ENCODE peak calls at places on chromosomes 7 and 10, in eight cellular contexts. R, X, F, U, H, I, B and A are unnamed samples.

GRCh38 chr7:27960415-27960814 is 220.2 kb downstream of the JAZF1 start:
- DNase-seq in H (no peak), I (no peak), F (no peak), R (no peak), B (no peak), U (no peak), X (no peak), A (no peak)

GRCh38 chr7:114148779-114149178 is 230.0 kb upstream of the PPP1R3A start:
- DNase-seq in B (no peak), X (no peak), R (no peak), I (no peak), F (no peak), H (no peak), U (no peak), A (no peak)

GRCh38 chr7:127957886-127958285 is 73.4 kb downstream of the LRRC4 start:
- DNase-seq in B (no peak), I (no peak), U (no peak), F (no peak), H (no peak), X (no peak), R (no peak), A (no peak)

GRCh38 chr10:106557951-106558733 is 606.4 kb downstream of the SORCS1 start:
- DNase-seq in I (no peak), R (no peak), U (no peak), F (no peak), X (no peak), B (no peak), H (no peak), A (no peak)

GRCh38 chr10:26859241-26860025 is 1.3 kb downstream of the ABI1 start:
- DNase-seq in H (no peak), I (peak), B (peak), U (no peak), X (no peak), F (no peak), R (no peak), A (no peak)

GRCh38 chr7:128959296-128959695 is 21.6 kb downstream of the IRF5 start:
- DNase-seq in X (no peak), B (no peak), R (no peak), U (no peak), I (no peak), H (no peak), F (no peak), A (no peak)

GRCh38 chr10:17179002-17179401 is 22.5 kb downstream of the TRDMT1 start:
- DNase-seq in H (no peak), U (no peak), R (peak), F (no peak), B (no peak), I (no peak), X (no peak), A (no peak)

GRCh38 chr10:16381083-16381482 is 55.7 kb upstream of the PTER start:
- DNase-seq in R (no peak), U (no peak), F (no peak), H (no peak), X (no peak), I (peak), B (no peak), A (peak)

GRCh38 chr10:16681525-16681924 is 135.7 kb downstream of the RSU1 start:
- DNase-seq in R (no peak), U (no peak), F (no peak), H (no peak), B (no peak), I (no peak), X (no peak), A (no peak)

GRCh38 chr10:86244296-86244695 is 122.3 kb downstream of the GRID1 start:
- DNase-seq in X (no peak), F (no peak), H (no peak), U (no peak), R (no peak), I (no peak), B (no peak), A (no peak)

GRCh38 chr7:69597278-69598076 is 798 bp upstream of the AUTS2 start:
- DNase-seq in X (peak), B (peak), H (peak), F (peak), I (peak), U (no peak), R (peak), A (no peak)

GRCh38 chr10:35453855-35454532 is 117.7 kb downstream of the CCNY start:
- DNase-seq in F (no peak), B (no peak), I (no peak), H (no peak), R (peak), X (peak), U (no peak), A (peak)

GRCh38 chr7:51040777-51041176 is 258.1 kb upstream of the GRB10 start:
- DNase-seq in H (no peak), F (no peak), R (no peak), X (no peak), U (no peak), I (no peak), B (no peak), A (no peak)

GRCh38 chr7:2553108-2553507 is 2.2 kb downstream of the BRAT1 start:
- DNase-seq in B (no peak), F (no peak), U (no peak), R (no peak), H (no peak), I (no peak), X (no peak), A (no peak)

GRCh38 chr10:22334414-22335203 is 10.7 kb upstream of the SPAG6 start:
- DNase-seq in U (no peak), X (no peak), I (peak), H (peak), B (peak), R (peak), F (no peak), A (no peak)

GRCh38 chr10:77498210-77498609 is 139.4 kb downstream of the KCNMA1 start:
- DNase-seq in B (no peak), H (no peak), R (no peak), I (no peak), U (no peak), X (peak), F (no peak), A (no peak)

GRCh38 chr10:78844956-78845355 is 223.8 kb upstream of the ZMIZ1 start:
- DNase-seq in I (no peak), B (no peak), R (no peak), H (no peak), U (no peak), F (no peak), X (no peak), A (no peak)

GRCh38 chr7:13151982-13152381 is 464.5 kb downstream of the ARL4A start:
- DNase-seq in I (no peak), H (no peak), X (no peak), B (no peak), U (no peak), R (no peak), F (no peak), A (no peak)

GRCh38 chr10:16401416-16401815 is 35.4 kb upstream of the PTER start:
- DNase-seq in H (no peak), B (no peak), I (no peak), F (no peak), R (no peak), X (no peak), U (no peak), A (no peak)

GRCh38 chr10:84138478-84139125 is 707 bp upstream of the GHITM start:
- DNase-seq in R (peak), B (no peak), H (peak), U (no peak), X (no peak), F (no peak), I (peak), A (no peak)

GRCh38 chr7:37093257-37093656 is 355.4 kb downstream of the ELMO1 start:
- DNase-seq in U (no peak), H (no peak), F (no peak), R (no peak), I (no peak), B (no peak), X (no peak), A (no peak)

GRCh38 chr10:10320981-10321380 is 696.7 kb upstream of the CELF2 start:
- DNase-seq in F (no peak), H (no peak), B (no peak), X (no peak), U (no peak), R (no peak), I (no peak), A (peak)

GRCh38 chr7:126700807-126701604 is 551.7 kb downstream of the GRM8 start:
- DNase-seq in I (peak), F (no peak), X (no peak), U (peak), B (peak), H (no peak), R (no peak), A (peak)

GRCh38 chr7:27185013-27185707 is at the start of gene HOXA11:
- DNase-seq in B (no peak), U (peak), X (peak), H (peak), I (peak), F (no peak), R (no peak), A (peak)

GRCh38 chr10:35413985-35414861 is 77.9 kb downstream of the CCNY start:
- DNase-seq in U (no peak), H (no peak), I (peak), F (no peak), X (no peak), B (no peak), R (no peak), A (no peak)

GRCh38 chr10:132630666-132631347 is 93.2 kb downstream of the INPP5A start:
- DNase-seq in X (peak), B (no peak), U (peak), F (peak), R (peak), I (no peak), H (peak), A (no peak)

GRCh38 chr7:106056513-106057203 is 55.5 kb downstream of the SYPL1 start:
- DNase-seq in U (no peak), H (peak), F (peak), I (peak), B (peak), X (peak), R (peak), A (peak)

GRCh38 chr7:100578246-100579183 is 4.8 kb upstream of the SAP25 start:
- DNase-seq in H (no peak), B (no peak), I (no peak), X (no peak), U (no peak), R (no peak), F (no peak), A (no peak)

GRCh38 chr7:115297651-115298050 is 375.8 kb downstream of the MDFIC start:
- DNase-seq in R (no peak), B (no peak), H (no peak), X (no peak), U (no peak), I (peak), F (no peak), A (peak)

GRCh38 chr7:30403477-30403876 is 75.1 kb downstream of the NOD1 start:
- DNase-seq in I (no peak), R (no peak), F (no peak), B (no peak), H (peak), U (peak), X (no peak), A (peak)

GRCh38 chr10:78890506-78890905 is 178.3 kb upstream of the ZMIZ1 start:
- DNase-seq in I (no peak), U (peak), X (no peak), R (no peak), H (peak), B (no peak), F (peak), A (no peak)

GRCh38 chr10:103512591-103513382 is 19.3 kb downstream of the NEURL1 start:
- DNase-seq in U (no peak), I (peak), X (no peak), B (no peak), R (no peak), F (no peak), H (peak), A (no peak)

GRCh38 chr7:102063736-102064135 is 222.9 kb upstream of the SH2B2 start:
- DNase-seq in X (no peak), B (peak), H (peak), U (peak), I (peak), F (no peak), R (no peak), A (peak)

GRCh38 chr7:22219036-22219435 is 137.9 kb downstream of the RAPGEF5 start:
- DNase-seq in B (no peak), R (no peak), U (no peak), I (no peak), X (no peak), F (no peak), H (no peak), A (no peak)

GRCh38 chr7:117217636-117218035 is 105.2 kb downstream of the WNT2 start:
- DNase-seq in F (no peak), I (no peak), X (no peak), U (no peak), R (no peak), B (no peak), H (no peak), A (no peak)

GRCh38 chr10:112812571-112812970 is 137.5 kb upstream of the TCF7L2 start:
- DNase-seq in U (no peak), X (peak), H (no peak), B (no peak), F (no peak), R (no peak), I (no peak), A (no peak)

GRCh38 chr7:112021348-112022044 is 184.7 kb downstream of the DOCK4 start:
- DNase-seq in H (no peak), I (no peak), B (no peak), U (no peak), X (no peak), F (no peak), R (no peak), A (no peak)

GRCh38 chr7:124033093-124033806 is 383 bp upstream of the TMEM229A start:
- DNase-seq in H (no peak), X (no peak), I (peak), R (peak), F (peak), B (peak), U (no peak), A (no peak)

GRCh38 chr7:102280521-102280920 is 6.1 kb upstream of the SH2B2 start:
- DNase-seq in F (no peak), I (no peak), B (no peak), X (no peak), R (no peak), H (no peak), U (no peak), A (no peak)

DNA sequence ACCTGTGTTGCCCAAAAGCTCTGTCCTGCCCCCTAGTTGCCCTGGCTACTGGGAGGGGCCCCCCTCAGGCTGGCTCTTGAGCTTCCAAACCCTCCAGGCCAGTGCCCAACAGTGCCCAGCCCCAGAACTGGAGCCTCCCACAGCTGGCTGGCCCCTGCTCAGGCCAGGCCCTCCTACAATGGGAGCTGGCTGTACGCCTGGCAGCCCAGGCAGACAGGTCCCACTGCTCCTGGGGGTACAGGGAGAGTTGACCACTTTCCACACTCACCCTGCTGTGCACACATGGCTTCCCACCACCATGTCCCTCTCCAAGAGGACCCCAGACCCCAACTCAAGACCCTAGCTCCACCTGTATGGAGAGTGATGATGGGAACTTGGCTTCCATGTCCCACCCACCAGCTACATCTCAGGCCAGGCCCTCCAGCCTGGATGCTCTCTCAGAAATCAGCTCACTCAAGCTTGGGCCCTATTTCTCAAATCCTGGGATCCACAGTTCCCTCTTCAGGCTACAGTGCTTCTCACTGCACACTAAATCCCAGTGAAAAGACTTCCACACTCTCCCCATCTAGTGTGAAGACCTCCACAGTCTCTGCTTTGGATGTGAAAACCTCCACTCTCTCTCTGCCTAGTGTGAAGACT is 92.6 kb downstream of the OAT start:
- DNase-seq in F (no peak), H (no peak), I (no peak), X (peak), R (no peak), U (no peak), B (no peak), A (no peak)
- H3K27ac ChIP-seq in F (no peak), H (no peak), I (no peak), X (no peak), R (no peak), U (no peak), B (no peak), A (no peak)

GRCh38 chr7:84191261-84191660 is 3.3 kb downstream of the SEMA3A start:
- DNase-seq in B (no peak), R (no peak), X (no peak), U (no peak), I (no peak), H (no peak), F (no peak), A (no peak)
- TF ChIP-seq CTCF in B (no peak), R (no peak), X (no peak), U (no peak), I (no peak), H (no peak), F (no peak), A (no peak)

DNA sequence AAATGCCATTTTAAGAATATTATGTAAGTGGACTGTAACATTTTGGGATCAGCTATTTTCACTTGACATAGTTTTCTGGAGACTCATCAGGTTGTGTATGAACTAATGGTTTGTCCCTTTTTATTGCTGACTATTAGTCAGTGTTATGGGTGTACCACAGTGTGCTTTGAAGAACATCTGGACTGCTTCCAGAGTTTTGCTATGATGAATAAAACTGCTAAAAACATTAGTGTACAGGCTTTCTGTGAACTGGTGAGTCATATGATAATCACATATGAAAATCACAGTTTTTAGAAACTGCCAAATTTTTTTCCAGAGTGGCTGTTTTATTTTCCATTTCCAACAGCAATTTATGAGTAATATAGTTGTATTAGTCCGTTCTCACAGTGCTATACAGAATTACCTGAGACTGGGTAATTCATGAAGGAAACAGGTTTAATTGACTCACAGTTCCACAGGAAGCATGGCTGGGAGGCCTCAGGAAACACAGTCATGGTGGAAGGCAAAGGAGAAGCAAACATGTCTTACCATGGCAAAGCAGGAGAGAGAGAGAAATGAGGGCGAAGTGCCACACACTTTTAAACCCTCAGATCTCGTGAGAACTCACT is 281.2 kb upstream of the VSTM2A start:
- DNase-seq in B (no peak), F (no peak), R (no peak), X (no peak), I (no peak), H (no peak), U (no peak), A (peak)
- H3K27ac ChIP-seq in B (no peak), F (no peak), R (no peak), X (no peak), I (no peak), H (no peak), U (peak), A (no peak)

GRCh38 chr10:81873231-81873931 is 1.6 kb upstream of the NRG3 start:
- DNase-seq in H (no peak), I (no peak), R (no peak), U (no peak), B (no peak), F (no peak), X (no peak), A (no peak)

GRCh38 chr10:81872206-81872605 is 2.8 kb upstream of the NRG3 start:
- DNase-seq in F (no peak), X (no peak), R (no peak), I (peak), H (no peak), U (no peak), B (no peak), A (no peak)

GRCh38 chr10:81874878-81875679 is at the start of gene NRG3:
- DNase-seq in H (no peak), R (no peak), I (no peak), F (no peak), X (no peak), B (peak), U (no peak), A (no peak)

GRCh38 chr10:81875680-81876252 is 772 bp downstream of the NRG3 start:
- DNase-seq in I (peak), U (no peak), H (no peak), X (no peak), B (no peak), F (no peak), R (no peak), A (no peak)

GRCh38 chr10:81873932-81874816 is 820 bp upstream of the NRG3 start:
- DNase-seq in U (no peak), R (no peak), H (peak), X (peak), B (peak), F (peak), I (peak), A (no peak)
- TF ChIP-seq CTCF in U (no peak), R (no peak), H (no peak), X (no peak), B (peak), F (no peak), I (no peak), A (no peak)

DNA sequence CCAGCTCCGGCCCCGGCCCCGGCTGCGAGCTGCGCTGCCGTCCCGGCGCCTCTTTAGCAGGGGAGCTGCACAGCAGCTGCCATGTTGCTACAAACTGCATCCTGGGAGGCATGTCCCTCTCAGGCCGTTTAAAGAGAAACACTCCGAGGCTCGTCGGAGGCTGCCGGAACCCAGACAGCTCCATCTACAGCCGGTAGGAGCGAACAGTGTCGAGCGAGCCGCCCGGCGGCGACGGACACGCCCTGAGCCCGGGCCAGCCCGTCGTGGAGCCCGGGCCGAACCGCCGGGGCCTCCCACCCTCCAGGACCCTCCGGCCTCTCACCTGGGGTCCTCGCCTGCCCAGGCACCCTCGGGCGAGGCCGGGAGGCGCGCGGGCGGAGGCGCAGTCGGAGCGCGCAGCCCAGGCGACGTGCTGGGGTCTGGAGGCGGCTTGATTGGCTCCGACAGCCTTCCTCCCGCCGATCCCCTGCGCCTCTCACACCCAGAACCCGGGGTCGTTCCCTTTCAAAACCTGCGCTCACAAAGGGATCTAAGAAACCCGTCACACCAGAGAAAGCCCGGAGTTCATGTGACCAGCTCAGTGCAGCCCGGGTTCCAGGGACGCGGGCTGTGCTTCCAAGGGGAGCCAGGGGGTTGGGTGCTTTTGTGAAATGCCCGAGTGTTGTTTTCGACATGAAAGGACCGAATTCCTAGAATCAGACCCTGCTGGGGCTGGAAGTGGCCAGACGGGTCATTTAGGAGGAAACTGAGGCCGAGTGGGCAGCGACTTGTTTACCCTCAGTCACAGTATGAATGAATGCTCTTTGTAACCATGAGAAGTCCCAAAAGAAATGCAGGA is at the start of gene ZNF777:
- DNase-seq in H (peak), F (peak), B (peak), R (peak), X (peak), I (peak), U (no peak), A (peak)
- H3K27ac ChIP-seq in H (peak), F (peak), B (no peak), R (peak), X (peak), I (peak), U (peak), A (peak)